ENCODE peak calls at places on chromosomes 3 and 15, in four cellular contexts. D, F, O and Z are unnamed samples.

GRCh38 chr3:196872316-196872715 is 4.6 kb downstream of the SENP5 start:
- DNase-seq in D (peak; percentile 16), F (no peak), O (peak; percentile 6), Z (no peak)

GRCh38 chr3:115415246-115415645 is 208.1 kb upstream of the GAP43 start:
- DNase-seq in D (no peak), F (no peak), O (no peak), Z (no peak)

GRCh38 chr15:39462691-39463090 is 118.2 kb upstream of the THBS1 start:
- DNase-seq in D (no peak), F (no peak), O (peak; percentile 91), Z (peak; percentile 13)

GRCh38 chr3:197811343-197811742 is 20.3 kb downstream of the LRCH3 start:
- DNase-seq in D (no peak), F (no peak), O (peak; percentile 79), Z (no peak)

GRCh38 chr3:150135321-150135721 is 164.6 kb upstream of the PFN2 start:
- DNase-seq in D (no peak), F (no peak), O (no peak), Z (peak; percentile 29)

GRCh38 chr3:64188810-64189560 is 36.3 kb downstream of the PRICKLE2 start:
- DNase-seq in D (peak; percentile 72), F (no peak), O (peak; percentile 93), Z (peak; percentile 68)

GRCh38 chr15:87461621-87462020 is 794.9 kb downstream of the NTRK3 start:
- DNase-seq in D (no peak), F (no peak), O (no peak), Z (no peak)

GRCh38 chr3:100637197-100637631 is 27.8 kb downstream of the ADGRG7 start:
- DNase-seq in D (no peak), F (no peak), O (peak; percentile 52), Z (no peak)

GRCh38 chr3:37945803-37946530 is 44.6 kb upstream of the VILL start:
- DNase-seq in D (peak; percentile 33), F (no peak), O (peak; percentile 36), Z (no peak)

GRCh38 chr15:78175333-78175732 is 26.2 kb downstream of the IDH3A start:
- DNase-seq in D (no peak), F (peak; percentile 61), O (no peak), Z (no peak)

GRCh38 chr3:33438284-33438668 is 1.9 kb downstream of the UBP1 start:
- DNase-seq in D (no peak), F (no peak), O (no peak), Z (peak; percentile 42)

GRCh38 chr3:98732239-98733054 is 30.7 kb upstream of the ST3GAL6 start:
- DNase-seq in D (no peak), F (peak; percentile 67), O (peak; percentile 21), Z (no peak)

GRCh38 chr3:6657591-6657990 is 203.3 kb upstream of the GRM7 start:
- DNase-seq in D (no peak), F (no peak), O (no peak), Z (no peak)

GRCh38 chr15:35470441-35470840 is 75.5 kb downstream of the DPH6 start:
- DNase-seq in D (no peak), F (no peak), O (no peak), Z (no peak)

GRCh38 chr3:56135941-56136340 is 332.3 kb downstream of the ERC2 start:
- DNase-seq in D (no peak), F (no peak), O (no peak), Z (no peak)

GRCh38 chr3:194720048-194720447 is 34.4 kb downstream of the FAM43A start:
- DNase-seq in D (no peak), F (no peak), O (no peak), Z (no peak)

GRCh38 chr3:69458798-69459197 is 72.9 kb upstream of the FRMD4B start:
- DNase-seq in D (no peak), F (no peak), O (no peak), Z (no peak)

GRCh38 chr3:14771593-14772497 is 46.9 kb upstream of the FGD5 start:
- DNase-seq in D (no peak), F (no peak), O (no peak), Z (no peak)

GRCh38 chr3:53570709-53571108 is 76.3 kb downstream of the CACNA1D start:
- DNase-seq in D (no peak), F (no peak), O (no peak), Z (no peak)

GRCh38 chr3:71784201-71784913 is 591 bp downstream of the PROK2 start:
- DNase-seq in D (no peak), F (no peak), O (no peak), Z (no peak)

GRCh38 chr3:71784914-71785593 is at the start of gene PROK2:
- DNase-seq in D (no peak), F (no peak), O (no peak), Z (no peak)

GRCh38 chr3:71786551-71786950 is 1.6 kb upstream of the PROK2 start:
- DNase-seq in D (no peak), F (no peak), O (no peak), Z (no peak)

GRCh38 chr3:71787851-71788405 is 3.0 kb upstream of the PROK2 start:
- DNase-seq in D (no peak), F (no peak), O (no peak), Z (no peak)

GRCh38 chr3:71785594-71786472 is 885 bp upstream of the PROK2 start:
- DNase-seq in D (no peak), F (no peak), O (no peak), Z (no peak)
- H3K4me3 ChIP-seq in D (no peak overlapping the region), F (no peak overlapping the region), O (no peak overlapping the region), Z (no peak overlapping the region)

GRCh38 chr3:133457465-133458067 is 57.7 kb downstream of the BFSP2 start:
- DNase-seq in D (no peak), F (no peak), O (no peak), Z (no peak)
- TF ChIP-seq CTCF in D (peak; percentile 39), F (peak; percentile 27), O (peak; percentile 56), Z (peak; percentile 16)

GRCh38 chr15:64459382-64459781 is 996 bp upstream of the ZNF609 start:
- DNase-seq in D (no peak), F (no peak), O (no peak), Z (no peak)

GRCh38 chr15:64461577-64462162 is 1.3 kb downstream of the ZNF609 start:
- DNase-seq in D (no peak), F (peak; percentile 12), O (peak; percentile 52), Z (no peak)

GRCh38 chr15:64462492-64462891 is 2.1 kb downstream of the ZNF609 start:
- DNase-seq in D (no peak), F (no peak), O (no peak), Z (no peak)

GRCh38 chr15:64460737-64461576 is 579 bp downstream of the ZNF609 start:
- DNase-seq in D (peak; percentile 52), F (peak; percentile 46), O (peak; percentile 57), Z (peak; percentile 55)

DNA sequence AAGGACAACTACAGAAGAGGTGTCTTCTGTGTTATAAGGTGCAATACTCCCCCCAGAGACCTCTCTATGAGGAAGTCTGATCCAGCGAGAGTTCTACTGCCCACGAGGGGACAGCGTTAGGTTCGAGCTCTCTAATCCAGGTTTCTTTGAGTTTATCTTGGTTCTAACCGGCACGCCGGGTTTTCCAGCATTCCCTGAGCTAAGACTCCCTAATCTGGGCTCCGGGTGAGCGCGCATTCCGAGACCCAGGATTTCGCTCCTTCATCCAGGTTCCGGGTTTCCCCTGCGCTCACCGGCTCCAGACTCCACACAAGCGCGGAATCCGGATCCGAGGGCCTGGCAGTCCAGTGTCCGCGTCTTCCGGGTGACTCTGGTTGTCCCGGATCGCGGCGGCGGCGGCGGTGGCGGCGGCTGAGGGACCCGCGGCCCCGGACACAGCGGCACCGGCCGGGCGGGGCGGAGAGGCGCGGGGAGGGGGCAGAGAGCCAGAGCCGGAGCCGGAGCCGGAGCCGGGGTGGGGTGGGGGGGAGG is at the start of gene ZNF609:
- DNase-seq in D (peak; percentile 83), F (peak; percentile 91), O (peak; percentile 93), Z (peak; percentile 85)
- H3K4me3 ChIP-seq in D (peak within 1 kb of the TSS; percentile 78), F (peak within 1 kb of the TSS; percentile 74), O (peak within 1 kb of the TSS; percentile 71), Z (peak within 1 kb of the TSS; percentile 62)

DNA sequence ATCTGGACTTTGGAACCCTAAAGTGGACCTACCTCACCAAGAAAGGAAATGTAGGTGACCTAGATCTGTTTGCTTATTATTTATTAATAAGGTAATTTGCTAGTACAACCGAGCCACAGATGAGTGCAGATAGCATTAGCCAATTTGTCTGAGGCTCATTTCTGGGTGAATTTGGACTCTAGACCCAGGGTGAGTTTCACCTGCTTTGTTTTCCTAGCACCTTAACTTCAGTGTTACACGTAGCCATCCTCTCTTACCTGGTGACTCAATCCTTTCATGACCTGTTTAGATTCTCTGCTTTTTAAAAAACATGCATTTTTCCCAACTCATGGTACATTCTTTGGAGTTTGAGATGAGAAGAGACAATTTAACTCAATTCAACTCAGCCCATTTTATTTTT is 33.5 kb upstream of the KPNA4 start:
- DNase-seq in D (no peak), F (no peak), O (no peak), Z (no peak)
- TF ChIP-seq CTCF in D (no peak), F (no peak), O (no peak), Z (no peak)

DNA sequence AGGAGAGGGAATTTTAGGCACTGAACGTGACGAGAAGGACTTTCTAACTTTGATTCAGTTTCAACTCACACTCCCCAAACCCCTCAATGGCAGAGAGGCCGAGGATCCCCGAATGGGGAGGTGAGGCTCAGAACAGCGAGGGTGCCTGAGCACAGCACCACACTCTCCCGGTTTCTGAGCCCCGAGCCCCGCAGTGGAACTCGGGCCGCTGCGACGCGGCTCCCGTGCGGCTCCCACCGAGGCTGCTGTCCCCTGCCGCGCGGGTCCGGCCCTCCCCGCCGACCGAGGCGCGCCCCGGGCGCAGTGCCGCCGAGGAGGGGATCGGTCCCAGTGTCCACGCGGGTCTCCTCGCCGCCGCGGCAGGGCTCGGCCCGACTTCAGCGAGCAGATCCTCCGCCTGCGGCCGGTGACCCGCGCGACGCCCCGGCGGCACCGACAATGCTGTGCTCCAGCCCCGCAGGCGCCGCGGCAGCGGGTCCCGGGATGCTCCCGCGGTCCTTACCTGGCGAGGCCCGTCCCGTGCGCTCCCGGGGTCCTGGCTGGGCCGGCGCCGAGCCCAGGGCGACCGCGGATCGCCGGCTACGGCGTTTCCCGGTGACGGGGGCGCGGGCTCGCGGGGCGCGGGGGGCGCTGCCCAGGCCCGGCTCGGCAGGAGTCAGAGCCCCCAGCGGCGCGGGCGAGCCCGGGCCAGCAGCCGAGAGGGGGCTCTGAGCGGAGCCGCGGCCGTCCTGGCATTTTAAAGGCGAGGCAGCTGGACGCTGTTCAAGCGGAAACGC is at the start of gene CTXND1:
- DNase-seq in D (no peak), F (no peak), O (no peak), Z (no peak)
- H3K4me3 ChIP-seq in D (no peak within 1 kb of the TSS), F (no peak within 1 kb of the TSS), O (no peak within 1 kb of the TSS), Z (peak within 1 kb of the TSS; percentile 29)

GRCh38 chr15:88525418-88525817 is 21.1 kb downstream of the DET1 start:
- DNase-seq in D (no peak), F (no peak), O (no peak), Z (no peak)

GRCh38 chr15:88529021-88529630 is 17.4 kb downstream of the DET1 start:
- DNase-seq in D (no peak), F (no peak), O (no peak), Z (no peak)

DNA sequence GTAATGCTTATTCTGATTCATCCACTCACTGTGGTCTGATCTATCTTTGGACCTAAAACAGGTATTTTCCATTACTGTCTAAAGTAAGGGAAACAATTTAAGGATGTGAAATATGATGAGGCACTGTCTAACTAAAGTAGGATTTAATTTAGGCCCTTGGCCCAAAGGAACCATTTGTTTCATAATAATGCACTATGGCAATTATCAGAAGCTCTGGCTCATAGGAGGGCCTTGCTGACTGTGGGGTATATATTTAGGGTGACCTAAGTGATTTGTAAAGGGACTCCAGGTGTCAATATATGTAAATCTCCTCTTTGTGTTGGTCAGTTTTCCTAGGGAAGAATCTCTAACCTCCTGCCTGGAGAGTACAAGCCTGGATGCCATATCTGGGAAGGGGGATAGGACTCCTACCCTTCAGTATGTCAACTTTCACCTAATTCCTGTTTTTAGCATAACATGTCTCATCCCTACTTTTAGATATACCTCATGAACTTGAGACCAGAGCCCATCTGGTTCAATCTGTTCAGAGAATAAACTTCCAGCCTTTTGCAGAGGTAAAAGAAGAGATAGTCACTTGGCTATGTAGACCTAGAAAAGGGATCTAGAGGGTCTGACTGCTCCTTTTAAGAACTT is 20.1 kb downstream of the DET1 start:
- DNase-seq in D (no peak), F (no peak), O (no peak), Z (no peak)
- TF ChIP-seq CTCF in D (no peak), F (no peak), O (no peak), Z (no peak)